ENCODE peak calls at places on chromosomes 6 and 20, in eight cellular contexts. X is heart left ventricle, T is BE2C, E is fibroblast of mammary gland, L is SJSA1, R is fibroblast of lung, H is pancreas, B is kidney epithelial cell. P is an unnamed sample.

GRCh38 chr20:34874094-34874654 is 1.5 kb upstream of the GGT7 start:
- DNase-seq in X (no peak), T (peak), E (peak), L (peak), R (peak), H (peak), B (peak), P (peak)

GRCh38 chr6:53915292-53915691 is 120.5 kb downstream of the LRRC1 start:
- DNase-seq in X (no peak), T (no peak), E (no peak), L (no peak), R (no peak), H (no peak), B (no peak), P (no peak)

GRCh38 chr6:64299176-64299575 is 663.6 kb downstream of the PHF3 start:
- DNase-seq in X (no peak), T (no peak), E (no peak), L (no peak), R (no peak), H (no peak), B (no peak), P (no peak)

GRCh38 chr6:35728663-35729348 is 8.0 kb upstream of the ARMC12 start:
- DNase-seq in X (peak), T (peak), E (no peak), L (no peak), R (no peak), H (peak), B (no peak), P (no peak)

GRCh38 chr20:59406446-59406845 is 106.0 kb downstream of the EDN3 start:
- DNase-seq in X (no peak), T (no peak), E (no peak), L (no peak), R (no peak), H (no peak), B (no peak), P (no peak)

GRCh38 chr20:57777911-57778310 is 68.1 kb upstream of the PMEPA1 start:
- DNase-seq in X (no peak), T (no peak), E (no peak), L (no peak), R (no peak), H (no peak), B (no peak), P (no peak)

GRCh38 chr6:21955196-21955595 is 341.6 kb downstream of the PRL start:
- DNase-seq in X (no peak), T (no peak), E (no peak), L (no peak), R (no peak), H (no peak), B (no peak), P (no peak)

GRCh38 chr6:150492507-150492906 is 107.2 kb upstream of the PLEKHG1 start:
- DNase-seq in X (no peak), T (peak), E (no peak), L (no peak), R (no peak), H (no peak), B (peak), P (no peak)

GRCh38 chr6:80440496-80441160 is 334.2 kb downstream of the BCKDHB start:
- DNase-seq in X (no peak), T (no peak), E (no peak), L (no peak), R (no peak), H (no peak), B (no peak), P (no peak)

GRCh38 chr20:63082308-63082938 is 75.7 kb upstream of the BHLHE23 start:
- DNase-seq in X (peak), T (peak), E (peak), L (no peak), R (no peak), H (no peak), B (no peak), P (no peak)

GRCh38 chr20:3784226-3784853 is 2.2 kb downstream of the CENPB start:
- DNase-seq in X (peak), T (peak), E (peak), L (no peak), R (no peak), H (no peak), B (no peak), P (no peak)

GRCh38 chr6:100574836-100575235 is 110.1 kb upstream of the SIM1 start:
- DNase-seq in X (no peak), T (no peak), E (no peak), L (no peak), R (no peak), H (no peak), B (no peak), P (no peak)

GRCh38 chr20:63846128-63846771 is 15.0 kb upstream of the ABHD16B start:
- DNase-seq in X (peak), T (peak), E (no peak), L (no peak), R (peak), H (no peak), B (no peak), P (no peak)

GRCh38 chr20:20785226-20785625 is 72.8 kb upstream of the RALGAPA2 start:
- DNase-seq in X (no peak), T (no peak), E (no peak), L (no peak), R (no peak), H (no peak), B (no peak), P (no peak)

GRCh38 chr20:53977391-53977790 is 93.0 kb downstream of the BCAS1 start:
- DNase-seq in X (no peak), T (no peak), E (no peak), L (no peak), R (no peak), H (no peak), B (no peak), P (no peak)

GRCh38 chr20:63471719-63472158 is 716 bp downstream of the KCNQ2 start:
- DNase-seq in X (no peak), T (no peak), E (no peak), L (no peak), R (no peak), H (no peak), B (no peak), P (no peak)

GRCh38 chr6:118743744-118744143 is 92.4 kb upstream of the CEP85L start:
- DNase-seq in X (no peak), T (no peak), E (peak), L (no peak), R (peak), H (no peak), B (no peak), P (no peak)

GRCh38 chr6:168265827-168266815 is 53.5 kb downstream of the DACT2 start:
- DNase-seq in X (no peak), T (no peak), E (no peak), L (peak), R (no peak), H (no peak), B (no peak), P (no peak)

GRCh38 chr6:498795-499231 is 107.3 kb downstream of the IRF4 start:
- DNase-seq in X (no peak), T (no peak), E (no peak), L (no peak), R (no peak), H (no peak), B (no peak), P (no peak)

GRCh38 chr6:126388235-126388634 is 48.3 kb downstream of the CENPW start:
- DNase-seq in X (no peak), T (peak), E (peak), L (no peak), R (no peak), H (no peak), B (no peak), P (no peak)

GRCh38 chr6:91782789-91783188 is 1195.9 kb upstream of the MAP3K7 start:
- DNase-seq in X (no peak), T (no peak), E (no peak), L (no peak), R (no peak), H (no peak), B (no peak), P (no peak)

GRCh38 chr6:25490018-25490865 is 161.8 kb upstream of the SCGN start:
- DNase-seq in X (peak), T (peak), E (peak), L (peak), R (peak), H (peak), B (peak), P (peak)

GRCh38 chr6:25476126-25476525 is 175.9 kb upstream of the SCGN start:
- DNase-seq in X (no peak), T (no peak), E (peak), L (peak), R (no peak), H (no peak), B (no peak), P (no peak)

GRCh38 chr6:44254201-44254956 is 2.9 kb downstream of the SLC35B2 start:
- DNase-seq in X (no peak), T (peak), E (no peak), L (no peak), R (no peak), H (no peak), B (no peak), P (no peak)

GRCh38 chr6:32244270-32244669 is 20.4 kb upstream of the NOTCH4 start:
- DNase-seq in X (no peak), T (no peak), E (peak), L (no peak), R (peak), H (no peak), B (no peak), P (no peak)

GRCh38 chr6:32239462-32239861 is 15.6 kb upstream of the NOTCH4 start:
- DNase-seq in X (no peak), T (no peak), E (no peak), L (no peak), R (no peak), H (no peak), B (no peak), P (no peak)

GRCh38 chr6:32249262-32249661 is 25.4 kb upstream of the NOTCH4 start:
- DNase-seq in X (no peak), T (no peak), E (no peak), L (no peak), R (no peak), H (no peak), B (no peak), P (no peak)

GRCh38 chr6:32240686-32241085 is 16.8 kb upstream of the NOTCH4 start:
- DNase-seq in X (no peak), T (no peak), E (no peak), L (no peak), R (no peak), H (no peak), B (no peak), P (no peak)

DNA sequence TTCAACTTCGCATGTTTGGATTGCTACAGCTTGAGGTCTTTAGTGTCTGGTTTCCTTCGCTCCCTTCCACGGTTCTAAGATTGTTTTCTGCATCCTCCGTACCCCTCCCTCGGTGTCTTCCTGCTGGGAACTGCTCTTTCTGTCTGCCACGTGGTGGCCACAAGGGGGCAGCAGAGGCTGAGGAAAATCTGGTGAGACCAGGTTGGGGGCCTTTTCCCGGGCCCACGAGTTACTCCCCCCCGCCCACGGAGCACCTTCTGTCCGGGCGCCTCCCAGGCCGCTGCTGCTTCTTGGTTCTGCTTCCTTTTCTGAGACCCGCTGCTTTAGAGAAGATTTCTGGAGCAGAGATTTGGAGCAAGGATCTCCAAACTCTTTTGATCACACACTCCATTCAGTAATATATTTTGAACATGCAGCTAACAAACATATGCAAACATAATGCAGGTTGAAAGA is 21.1 kb upstream of the NOTCH4 start:
- DNase-seq in X (peak), T (peak), E (peak), L (peak), R (peak), H (peak), B (peak), P (peak)
- H3K4me3 ChIP-seq in X (peak), T (no peak), E (peak), L (no peak), R (no peak), H (no peak), B (no peak), P (no peak)

DNA sequence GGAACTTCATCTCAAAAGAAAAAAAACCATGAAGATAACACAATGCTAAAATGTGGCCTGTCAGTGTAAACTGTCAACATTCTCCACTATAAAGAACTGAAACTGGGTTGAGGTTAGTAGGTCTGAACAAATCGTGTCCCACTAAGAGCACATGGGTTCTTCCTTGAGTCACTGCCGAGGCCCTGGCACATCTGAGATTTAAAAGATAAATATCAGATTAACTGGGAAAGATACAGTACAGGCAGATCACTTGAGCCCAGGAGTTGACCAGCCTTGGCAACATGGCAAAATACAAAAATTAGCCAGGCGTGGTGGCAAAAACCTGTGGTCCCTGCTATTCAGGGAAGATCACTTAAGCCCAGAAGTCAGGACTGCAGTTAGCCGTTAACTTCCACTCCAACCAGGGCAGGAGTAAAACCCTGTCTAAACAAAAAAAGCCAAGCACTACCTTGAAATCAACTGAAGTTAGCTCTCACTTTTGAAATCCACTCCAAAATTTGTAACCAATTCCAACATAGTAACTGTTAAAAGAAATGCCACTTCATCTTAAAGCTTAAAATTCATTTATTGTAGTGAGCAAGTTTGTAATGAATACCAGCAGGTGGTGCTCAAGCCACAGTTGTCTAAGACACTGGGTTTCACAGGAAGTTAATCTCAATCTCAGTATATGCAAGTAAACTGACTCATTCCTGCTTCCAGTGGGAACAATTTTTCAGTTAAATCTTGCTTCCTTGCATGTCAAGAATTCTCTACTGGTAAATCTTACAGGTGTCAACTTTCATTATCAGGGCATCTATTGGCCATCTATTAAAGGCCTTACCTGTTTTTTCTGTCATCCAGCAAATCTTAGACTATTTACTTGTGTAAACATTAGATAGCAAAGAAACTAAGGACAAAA is 5.4 kb downstream of the EEF1A1 start:
- DNase-seq in X (no peak), T (peak), E (peak), L (peak), R (peak), H (peak), B (no peak), P (no peak)
- H3K4me3 ChIP-seq in X (no peak), T (no peak), E (no peak), L (peak), R (no peak), H (no peak), B (no peak), P (no peak)

GRCh38 chr20:6007529-6008103 is 46.2 kb downstream of the LRRN4 start:
- DNase-seq in X (no peak), T (no peak), E (no peak), L (no peak), R (no peak), H (no peak), B (no peak), P (no peak)
- H3K4me3 ChIP-seq in X (peak), T (peak), E (peak), L (peak), R (peak), H (no peak), B (peak), P (peak)

GRCh38 chr6:166556336-166556735 is 30.1 kb downstream of the RAMACL start:
- DNase-seq in X (no peak), T (no peak), E (peak), L (no peak), R (no peak), H (no peak), B (no peak), P (no peak)

GRCh38 chr6:166559211-166559610 is 27.3 kb downstream of the RAMACL start:
- DNase-seq in X (no peak), T (no peak), E (peak), L (no peak), R (peak), H (no peak), B (no peak), P (no peak)

GRCh38 chr6:166555066-166555465 is 31.4 kb downstream of the RAMACL start:
- DNase-seq in X (no peak), T (no peak), E (no peak), L (no peak), R (no peak), H (no peak), B (no peak), P (no peak)

GRCh38 chr6:166558156-166559025 is 28.1 kb downstream of the RAMACL start:
- DNase-seq in X (no peak), T (no peak), E (no peak), L (peak), R (no peak), H (no peak), B (no peak), P (no peak)

DNA sequence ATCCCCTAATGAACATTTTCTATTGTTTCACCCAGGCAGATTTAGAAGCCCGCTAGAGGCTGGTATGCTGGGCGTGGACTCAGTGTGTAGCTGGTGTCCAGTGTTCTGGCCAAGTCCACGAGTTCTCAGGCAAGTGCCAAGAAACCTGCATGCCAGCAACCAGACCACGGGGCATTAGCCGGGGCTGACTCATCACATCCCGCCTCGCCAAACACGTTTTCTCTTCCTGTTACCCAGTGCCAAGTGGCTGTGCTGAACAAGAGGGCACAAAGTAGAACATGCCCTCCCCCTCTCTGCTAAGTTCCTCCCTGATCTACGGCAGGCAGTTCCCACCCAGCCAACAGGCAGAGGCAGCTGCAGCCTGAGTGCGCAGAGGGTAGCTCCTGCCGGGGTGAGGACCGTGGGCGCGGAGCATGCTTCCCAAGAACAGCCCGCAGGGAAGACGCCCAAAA is 29.6 kb downstream of the RAMACL start:
- DNase-seq in X (peak), T (no peak), E (peak), L (peak), R (peak), H (peak), B (peak), P (peak)
- H3K4me3 ChIP-seq in X (no peak), T (no peak), E (no peak), L (no peak), R (no peak), H (no peak), B (no peak), P (no peak)